ENCODE peak calls at places on chromosome 10, in nine cellular contexts. F, X, Y, V, N, M, Z, B and S are unnamed samples.
A peak's percentile ranks its signal among the peaks of the same experiment; 100 is the strongest.

GRCh38 chr10:30052062-30052461 is 7.3 kb downstream of the JCAD start:
- DNase-seq in Y (no peak), V (peak; percentile 80), M (no peak), F (no peak), X (no peak), Z (no peak), N (no peak), B (no peak), S (no peak)

GRCh38 chr10:86349474-86349873 is 17.1 kb downstream of the GRID1 start:
- DNase-seq in Z (no peak), B (no peak), N (no peak), V (no peak), M (peak; percentile 60), X (peak; percentile 41), Y (no peak), F (no peak), S (no peak)

GRCh38 chr10:14414901-14415300 is 84.2 kb upstream of the FRMD4A start:
- DNase-seq in X (no peak), Z (no peak), M (no peak), V (peak; percentile 85), F (no peak), B (no peak), Y (peak; percentile 32), N (no peak), S (peak; percentile 81)

GRCh38 chr10:130351466-130352290 is 215.5 kb downstream of the GLRX3 start:
- DNase-seq in Y (no peak), Z (no peak), B (peak; percentile 59), F (no peak), X (peak; percentile 42), M (no peak), V (no peak), N (no peak), S (no peak)

GRCh38 chr10:115762029-115762428 is 511.0 kb downstream of the GFRA1 start:
- DNase-seq in F (no peak), Z (no peak), B (no peak), M (no peak), Y (no peak), V (peak; percentile 39), X (no peak), N (no peak), S (peak; percentile 27)

GRCh38 chr10:98694863-98695262 is 248.1 kb upstream of the HPS1 start:
- DNase-seq in N (no peak), X (no peak), F (no peak), B (no peak), V (no peak), M (no peak), Y (no peak), Z (no peak), S (no peak)

GRCh38 chr10:49661291-49661856 is 18.1 kb upstream of the C10orf53 start:
- DNase-seq in V (no peak), N (no peak), Y (no peak), M (no peak), X (no peak), F (no peak), B (peak; percentile 11), Z (no peak), S (no peak)

GRCh38 chr10:99981581-99982199 is 28.1 kb downstream of the DNMBP start:
- DNase-seq in N (no peak), Y (no peak), X (no peak), Z (no peak), V (no peak), B (no peak), F (no peak), M (no peak), S (no peak)

GRCh38 chr10:47261121-47261520 is 38.9 kb upstream of the GDF10 start:
- DNase-seq in X (no peak), V (no peak), B (no peak), Z (peak; percentile 77), N (peak; percentile 82), F (no peak), M (no peak), Y (no peak), S (no peak)

GRCh38 chr10:118045842-118046490 is 775 bp downstream of the RAB11FIP2 start:
- DNase-seq in Y (no peak), V (peak; percentile 29), M (peak; percentile 15), B (peak; percentile 83), F (no peak), Z (peak; percentile 30), X (no peak), N (peak; percentile 4), S (peak; percentile 38)

GRCh38 chr10:37701781-37702493 is 155.5 kb downstream of the ZNF248 start:
- DNase-seq in N (no peak), Z (no peak), V (no peak), M (no peak), Y (no peak), F (no peak), X (peak; percentile 52), B (no peak), S (no peak)

GRCh38 chr10:107814865-107815487 is 650.5 kb upstream of the SORCS1 start:
- DNase-seq in Y (no peak), X (no peak), Z (peak; percentile 17), V (peak; percentile 5), M (peak; percentile 5), F (no peak), N (peak; percentile 20), B (no peak), S (peak; percentile 47)

GRCh38 chr10:126082067-126082466 is 185.7 kb downstream of the FANK1 start:
- DNase-seq in X (no peak), V (no peak), N (no peak), M (no peak), F (no peak), Y (no peak), Z (no peak), B (no peak), S (peak; percentile 45)

GRCh38 chr10:12631216-12631615 is 281.9 kb downstream of the CAMK1D start:
- DNase-seq in B (no peak), M (peak; percentile 32), V (peak; percentile 10), F (no peak), Y (no peak), N (no peak), Z (no peak), X (no peak), S (no peak)

GRCh38 chr10:12634532-12634931 is 285.2 kb downstream of the CAMK1D start:
- DNase-seq in B (no peak), Z (no peak), M (no peak), N (no peak), V (no peak), Y (no peak), F (no peak), X (no peak), S (no peak)

GRCh38 chr10:12631787-12632562 is 282.6 kb downstream of the CAMK1D start:
- DNase-seq in V (no peak), F (peak; percentile 38), B (no peak), M (peak; percentile 69), Y (no peak), N (no peak), X (no peak), Z (no peak), S (no peak)

GRCh38 chr10:12635127-12635541 is 285.8 kb downstream of the CAMK1D start:
- DNase-seq in X (no peak), Z (no peak), F (no peak), V (peak; percentile 52), Y (no peak), M (no peak), B (no peak), N (no peak), S (peak; percentile 30)

DNA sequence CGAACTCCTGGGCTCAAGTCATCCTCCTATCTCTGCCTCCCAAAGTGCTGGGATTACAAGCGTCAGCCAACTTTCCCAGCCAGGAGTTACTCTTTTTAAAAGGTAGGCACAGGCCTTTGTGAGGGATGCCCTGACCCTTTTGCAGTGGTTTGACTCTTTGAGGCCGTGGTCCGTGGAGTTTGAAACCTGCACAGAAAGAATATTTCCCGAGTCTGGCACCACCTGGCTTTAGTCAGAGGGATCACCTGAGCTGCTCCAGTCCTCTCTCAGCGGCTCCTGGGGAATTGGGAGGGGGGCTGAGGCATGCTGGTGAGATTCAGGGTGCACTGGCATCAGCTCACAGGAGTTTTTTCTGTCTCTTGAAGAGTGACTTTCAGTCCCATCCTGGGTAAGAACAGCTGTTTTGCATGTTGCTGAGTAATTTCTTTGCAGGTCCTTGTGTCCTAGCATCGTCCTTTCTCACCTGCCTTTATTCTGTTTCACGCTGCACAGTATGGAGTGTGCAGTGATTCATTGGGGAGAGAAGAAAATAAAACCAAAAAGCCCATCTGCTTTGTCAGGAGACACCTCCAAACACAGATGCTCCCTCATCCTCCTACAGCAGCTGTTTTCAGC is 284.5 kb downstream of the CAMK1D start:
- DNase-seq in Y (no peak), V (no peak), B (no peak), Z (no peak), M (no peak), F (no peak), N (no peak), X (no peak), S (no peak)
- TF ChIP-seq CTCF in Y (no peak), V (no peak), B (no peak), Z (no peak), M (no peak), F (no peak), N (peak; percentile 4), X (no peak), S (no peak)

GRCh38 chr10:74826142-74827044 is at the start of gene KAT6B:
- DNase-seq in V (peak; percentile 100), X (peak; percentile 100), Y (peak; percentile 100), B (peak; percentile 100), Z (peak; percentile 100), F (peak; percentile 100), M (peak; percentile 100), N (peak; percentile 100), S (peak; percentile 100)
- TF ChIP-seq CTCF in V (peak; percentile 33), X (peak; percentile 28), Y (peak; percentile 32), B (no peak), Z (peak; percentile 32), F (no peak), M (peak; percentile 26), N (peak; percentile 11), S (peak; percentile 24)

GRCh38 chr10:132465193-132465888 is 68.3 kb downstream of the PWWP2B start:
- DNase-seq in Y (no peak), F (peak; percentile 29), V (no peak), M (no peak), X (no peak), N (no peak), Z (no peak), B (no peak), S (no peak)

GRCh38 chr10:132464256-132465192 is 67.5 kb downstream of the PWWP2B start:
- DNase-seq in V (no peak), N (no peak), B (peak; percentile 94), X (peak; percentile 83), Y (no peak), Z (no peak), F (peak; percentile 71), M (no peak), S (no peak)

GRCh38 chr10:132462463-132463332 is 65.7 kb downstream of the PWWP2B start:
- DNase-seq in N (no peak), X (no peak), V (no peak), F (peak; percentile 27), Y (no peak), M (no peak), Z (no peak), B (no peak), S (no peak)

GRCh38 chr10:132461683-132462231 is 64.8 kb downstream of the PWWP2B start:
- DNase-seq in X (no peak), M (no peak), V (no peak), F (peak; percentile 41), N (no peak), B (no peak), Y (no peak), Z (no peak), S (no peak)

GRCh38 chr10:132463333-132464255 is 66.6 kb downstream of the PWWP2B start:
- DNase-seq in Z (no peak), V (no peak), X (no peak), Y (no peak), M (no peak), F (peak; percentile 24), B (no peak), N (no peak), S (no peak)
- TF ChIP-seq CTCF in Z (no peak), V (peak; percentile 31), X (peak; percentile 17), Y (peak; percentile 11), M (peak; percentile 41), F (no peak), B (no peak), N (no peak), S (peak; percentile 39)

GRCh38 chr10:90579602-90580242 is 278.1 kb downstream of the HTR7 start:
- DNase-seq in V (peak; percentile 52), Y (no peak), F (no peak), X (no peak), Z (no peak), B (no peak), M (peak; percentile 21), N (no peak), S (peak; percentile 52)
- TF ChIP-seq CTCF in V (peak; percentile 28), Y (peak; percentile 38), F (no peak), X (no peak), Z (no peak), B (no peak), M (peak; percentile 21), N (no peak), S (peak; percentile 34)